ENCODE peak calls at places on chromosomes 16 and 17, in seven cellular contexts. One of them, this sample, is unnamed.

GRCh38 chr17:44807817-44808155 is 22.3 kb downstream of the GJC1 start:
- DNase-seq in gastrocnemius medialis: no peak
- DNase-seq in A549: no peak
- DNase-seq in esophagus squamous epithelium: no peak
- DNase-seq in tibial artery: no peak
- DNase-seq in upper lobe of right lung: no peak
- DNase-seq in CD8-positive, alpha-beta T cell: no peak
- DNase-seq in this sample: no peak

GRCh38 chr17:81249233-81250040 is 10.3 kb downstream of the NDUFAF8 start:
- DNase-seq in gastrocnemius medialis: no peak
- DNase-seq in A549: no peak
- DNase-seq in esophagus squamous epithelium: no peak
- DNase-seq in tibial artery: no peak
- DNase-seq in upper lobe of right lung: no peak
- DNase-seq in CD8-positive, alpha-beta T cell: no peak
- DNase-seq in this sample: no peak

GRCh38 chr17:82494236-82495055 is 25.1 kb upstream of the FOXK2 start:
- DNase-seq in gastrocnemius medialis: peak; percentile 81
- DNase-seq in A549: peak; percentile 100
- DNase-seq in esophagus squamous epithelium: peak; percentile 48
- DNase-seq in tibial artery: peak; percentile 95
- DNase-seq in upper lobe of right lung: peak; percentile 91
- DNase-seq in CD8-positive, alpha-beta T cell: peak; percentile 90
- DNase-seq in this sample: peak; percentile 91

GRCh38 chr16:3655030-3655790 is 719 bp downstream of the DNASE1 start:
- DNase-seq in gastrocnemius medialis: peak; percentile 5
- DNase-seq in A549: no peak
- DNase-seq in esophagus squamous epithelium: no peak
- DNase-seq in tibial artery: peak; percentile 65
- DNase-seq in upper lobe of right lung: peak; percentile 52
- DNase-seq in CD8-positive, alpha-beta T cell: no peak
- DNase-seq in this sample: no peak

GRCh38 chr16:67246081-67246944 is 968 bp downstream of the FHOD1 start:
- DNase-seq in gastrocnemius medialis: peak; percentile 85
- DNase-seq in A549: peak; percentile 56
- DNase-seq in esophagus squamous epithelium: no peak
- DNase-seq in tibial artery: peak; percentile 88
- DNase-seq in upper lobe of right lung: peak; percentile 97
- DNase-seq in CD8-positive, alpha-beta T cell: peak; percentile 49
- DNase-seq in this sample: peak; percentile 80

GRCh38 chr17:14296511-14296910 is 4.4 kb upstream of the HS3ST3B1 start:
- DNase-seq in gastrocnemius medialis: no peak
- DNase-seq in A549: no peak
- DNase-seq in esophagus squamous epithelium: no peak
- DNase-seq in tibial artery: no peak
- DNase-seq in upper lobe of right lung: no peak
- DNase-seq in CD8-positive, alpha-beta T cell: no peak
- DNase-seq in this sample: no peak

GRCh38 chr16:565420-566330 is 1.1 kb upstream of the NHLRC4 start:
- DNase-seq in gastrocnemius medialis: no peak
- DNase-seq in A549: no peak
- DNase-seq in esophagus squamous epithelium: no peak
- DNase-seq in tibial artery: no peak
- DNase-seq in upper lobe of right lung: no peak
- DNase-seq in CD8-positive, alpha-beta T cell: no peak
- DNase-seq in this sample: no peak

GRCh38 chr17:57486978-57487377 is 230.7 kb downstream of the MSI2 start:
- DNase-seq in gastrocnemius medialis: peak; percentile 45
- DNase-seq in A549: no peak
- DNase-seq in esophagus squamous epithelium: no peak
- DNase-seq in tibial artery: no peak
- DNase-seq in upper lobe of right lung: no peak
- DNase-seq in CD8-positive, alpha-beta T cell: no peak
- DNase-seq in this sample: no peak

GRCh38 chr17:40862985-40863733 is 3.9 kb downstream of the KRT12 start:
- DNase-seq in gastrocnemius medialis: no peak
- DNase-seq in A549: no peak
- DNase-seq in esophagus squamous epithelium: no peak
- DNase-seq in tibial artery: no peak
- DNase-seq in upper lobe of right lung: no peak
- DNase-seq in CD8-positive, alpha-beta T cell: no peak
- DNase-seq in this sample: no peak

GRCh38 chr17:53032861-53033271 is 789.9 kb upstream of the KIF2B start:
- DNase-seq in gastrocnemius medialis: peak; percentile 18
- DNase-seq in A549: no peak
- DNase-seq in esophagus squamous epithelium: no peak
- DNase-seq in tibial artery: no peak
- DNase-seq in upper lobe of right lung: no peak
- DNase-seq in CD8-positive, alpha-beta T cell: no peak
- DNase-seq in this sample: no peak

GRCh38 chr16:83305092-83305491 is 502.7 kb upstream of the HSBP1 start:
- DNase-seq in gastrocnemius medialis: no peak
- DNase-seq in A549: no peak
- DNase-seq in esophagus squamous epithelium: no peak
- DNase-seq in tibial artery: no peak
- DNase-seq in upper lobe of right lung: no peak
- DNase-seq in CD8-positive, alpha-beta T cell: no peak
- DNase-seq in this sample: peak; percentile 90

GRCh38 chr16:66681676-66682075 is 14.9 kb downstream of the CMTM4 start:
- DNase-seq in gastrocnemius medialis: no peak
- DNase-seq in A549: no peak
- DNase-seq in esophagus squamous epithelium: no peak
- DNase-seq in tibial artery: peak; percentile 19
- DNase-seq in upper lobe of right lung: no peak
- DNase-seq in CD8-positive, alpha-beta T cell: no peak
- DNase-seq in this sample: no peak

GRCh38 chr17:58109197-58109596 is 26.0 kb downstream of the DYNLL2 start:
- DNase-seq in gastrocnemius medialis: no peak
- DNase-seq in A549: no peak
- DNase-seq in esophagus squamous epithelium: no peak
- DNase-seq in tibial artery: no peak
- DNase-seq in upper lobe of right lung: no peak
- DNase-seq in CD8-positive, alpha-beta T cell: no peak
- DNase-seq in this sample: no peak

GRCh38 chr17:32265192-32265895 is at the start of gene RHBDL3:
- DNase-seq in gastrocnemius medialis: no peak
- DNase-seq in A549: peak; percentile 55
- DNase-seq in esophagus squamous epithelium: no peak
- DNase-seq in tibial artery: no peak
- DNase-seq in upper lobe of right lung: no peak
- DNase-seq in CD8-positive, alpha-beta T cell: no peak
- DNase-seq in this sample: no peak

GRCh38 chr16:31484491-31485171 is 1.7 kb downstream of the SLC5A2 start:
- DNase-seq in gastrocnemius medialis: no peak
- DNase-seq in A549: no peak
- DNase-seq in esophagus squamous epithelium: no peak
- DNase-seq in tibial artery: no peak
- DNase-seq in upper lobe of right lung: peak; percentile 93
- DNase-seq in CD8-positive, alpha-beta T cell: no peak
- DNase-seq in this sample: no peak

GRCh38 chr16:64278196-64278595 is 843.7 kb downstream of the CDH11 start:
- DNase-seq in gastrocnemius medialis: no peak
- DNase-seq in A549: no peak
- DNase-seq in esophagus squamous epithelium: no peak
- DNase-seq in tibial artery: no peak
- DNase-seq in upper lobe of right lung: no peak
- DNase-seq in CD8-positive, alpha-beta T cell: no peak
- DNase-seq in this sample: peak; percentile 29

GRCh38 chr17:48843172-48843900 is 12.5 kb downstream of the CALCOCO2 start:
- DNase-seq in gastrocnemius medialis: peak; percentile 63
- DNase-seq in A549: no peak
- DNase-seq in esophagus squamous epithelium: no peak
- DNase-seq in tibial artery: no peak
- DNase-seq in upper lobe of right lung: no peak
- DNase-seq in CD8-positive, alpha-beta T cell: no peak
- DNase-seq in this sample: peak; percentile 12

GRCh38 chr16:83248735-83249469 is 558.9 kb upstream of the HSBP1 start:
- DNase-seq in gastrocnemius medialis: no peak
- DNase-seq in A549: no peak
- DNase-seq in esophagus squamous epithelium: no peak
- DNase-seq in tibial artery: no peak
- DNase-seq in upper lobe of right lung: no peak
- DNase-seq in CD8-positive, alpha-beta T cell: no peak
- DNase-seq in this sample: no peak

GRCh38 chr17:65556014-65556909 is 5.2 kb downstream of the AXIN2 start:
- DNase-seq in gastrocnemius medialis: peak; percentile 81
- DNase-seq in A549: peak; percentile 69
- DNase-seq in esophagus squamous epithelium: no peak
- DNase-seq in tibial artery: peak; percentile 83
- DNase-seq in upper lobe of right lung: peak; percentile 95
- DNase-seq in CD8-positive, alpha-beta T cell: peak; percentile 95
- DNase-seq in this sample: peak; percentile 52

GRCh38 chr17:81254955-81255717 is 16.0 kb downstream of the NDUFAF8 start:
- DNase-seq in gastrocnemius medialis: peak; percentile 94
- DNase-seq in A549: peak; percentile 74
- DNase-seq in esophagus squamous epithelium: no peak
- DNase-seq in tibial artery: peak; percentile 89
- DNase-seq in upper lobe of right lung: peak; percentile 97
- DNase-seq in CD8-positive, alpha-beta T cell: no peak
- DNase-seq in this sample: peak; percentile 46

GRCh38 chr16:10123141-10123540 is 59.1 kb downstream of the GRIN2A start:
- DNase-seq in gastrocnemius medialis: no peak
- DNase-seq in A549: no peak
- DNase-seq in esophagus squamous epithelium: no peak
- DNase-seq in tibial artery: no peak
- DNase-seq in upper lobe of right lung: no peak
- DNase-seq in CD8-positive, alpha-beta T cell: no peak
- DNase-seq in this sample: peak; percentile 33

GRCh38 chr16:8763083-8763482 is 34.4 kb downstream of the TMEM186 start:
- DNase-seq in gastrocnemius medialis: no peak
- DNase-seq in A549: no peak
- DNase-seq in esophagus squamous epithelium: no peak
- DNase-seq in tibial artery: no peak
- DNase-seq in upper lobe of right lung: no peak
- DNase-seq in CD8-positive, alpha-beta T cell: no peak
- DNase-seq in this sample: no peak

DNA sequence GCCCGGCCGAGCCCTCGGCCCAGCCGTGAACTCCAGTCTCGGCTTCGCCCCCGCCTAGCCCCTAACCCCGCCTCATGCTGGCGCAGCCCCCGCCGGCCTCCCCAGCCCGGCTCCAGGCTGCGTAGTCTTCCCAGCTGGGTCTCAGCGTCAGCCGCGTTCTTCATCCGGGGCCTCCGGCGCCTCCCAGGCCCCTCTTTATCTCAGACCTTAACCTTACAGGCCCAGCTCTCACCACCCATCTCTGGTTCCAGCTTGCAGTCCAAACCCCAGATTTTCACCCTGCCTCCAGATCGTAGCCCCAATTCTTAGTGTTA is at the start of gene PROCA1:
- DNase-seq in gastrocnemius medialis: no peak
- DNase-seq in A549: no peak
- DNase-seq in esophagus squamous epithelium: no peak
- DNase-seq in tibial artery: no peak
- DNase-seq in upper lobe of right lung: no peak
- DNase-seq in CD8-positive, alpha-beta T cell: peak; percentile 42
- DNase-seq in this sample: no peak
- H3K27ac ChIP-seq in gastrocnemius medialis: peak within 1 kb of the TSS; percentile 82
- H3K27ac ChIP-seq in A549: peak within 1 kb of the TSS; percentile 92
- H3K27ac ChIP-seq in esophagus squamous epithelium: peak within 1 kb of the TSS; percentile 89
- H3K27ac ChIP-seq in tibial artery: peak within 1 kb of the TSS; percentile 90
- H3K27ac ChIP-seq in upper lobe of right lung: peak within 1 kb of the TSS; percentile 90
- H3K27ac ChIP-seq in CD8-positive, alpha-beta T cell: peak within 1 kb of the TSS; percentile 76
- H3K27ac ChIP-seq in this sample: peak within 1 kb of the TSS; percentile 71

GRCh38 chr17:4908301-4908700 is 5.4 kb upstream of the CHRNE start:
- DNase-seq in gastrocnemius medialis: no peak
- DNase-seq in A549: no peak
- DNase-seq in esophagus squamous epithelium: no peak
- DNase-seq in tibial artery: no peak
- DNase-seq in upper lobe of right lung: no peak
- DNase-seq in CD8-positive, alpha-beta T cell: no peak
- DNase-seq in this sample: no peak
- H3K27ac ChIP-seq in gastrocnemius medialis: peak overlapping the region; percentile 76
- H3K27ac ChIP-seq in A549: no peak overlapping the region
- H3K27ac ChIP-seq in esophagus squamous epithelium: peak overlapping the region; percentile 83
- H3K27ac ChIP-seq in tibial artery: peak overlapping the region; percentile 32
- H3K27ac ChIP-seq in upper lobe of right lung: peak overlapping the region; percentile 55
- H3K27ac ChIP-seq in CD8-positive, alpha-beta T cell: no peak overlapping the region
- H3K27ac ChIP-seq in this sample: no peak overlapping the region

GRCh38 chr17:16486373-16487250 is 5.4 kb downstream of the LRRC75A start:
- DNase-seq in gastrocnemius medialis: peak; percentile 93
- DNase-seq in A549: no peak
- DNase-seq in esophagus squamous epithelium: no peak
- DNase-seq in tibial artery: peak; percentile 85
- DNase-seq in upper lobe of right lung: peak; percentile 93
- DNase-seq in CD8-positive, alpha-beta T cell: no peak
- DNase-seq in this sample: peak; percentile 40
- H3K27ac ChIP-seq in gastrocnemius medialis: peak overlapping the region; percentile 53
- H3K27ac ChIP-seq in A549: peak overlapping the region; percentile 9
- H3K27ac ChIP-seq in esophagus squamous epithelium: peak overlapping the region; percentile 45
- H3K27ac ChIP-seq in tibial artery: peak overlapping the region; percentile 58
- H3K27ac ChIP-seq in upper lobe of right lung: no peak overlapping the region
- H3K27ac ChIP-seq in CD8-positive, alpha-beta T cell: no peak overlapping the region
- H3K27ac ChIP-seq in this sample: peak overlapping the region; percentile 12

GRCh38 chr16:54059319-54059718 is 227.3 kb downstream of the IRX3 start:
- DNase-seq in gastrocnemius medialis: no peak
- DNase-seq in A549: no peak
- DNase-seq in esophagus squamous epithelium: no peak
- DNase-seq in tibial artery: no peak
- DNase-seq in upper lobe of right lung: no peak
- DNase-seq in CD8-positive, alpha-beta T cell: no peak
- DNase-seq in this sample: no peak
- H3K27ac ChIP-seq in gastrocnemius medialis: no peak overlapping the region
- H3K27ac ChIP-seq in A549: no peak overlapping the region
- H3K27ac ChIP-seq in esophagus squamous epithelium: no peak overlapping the region
- H3K27ac ChIP-seq in tibial artery: no peak overlapping the region
- H3K27ac ChIP-seq in upper lobe of right lung: no peak overlapping the region
- H3K27ac ChIP-seq in CD8-positive, alpha-beta T cell: no peak overlapping the region
- H3K27ac ChIP-seq in this sample: no peak overlapping the region

DNA sequence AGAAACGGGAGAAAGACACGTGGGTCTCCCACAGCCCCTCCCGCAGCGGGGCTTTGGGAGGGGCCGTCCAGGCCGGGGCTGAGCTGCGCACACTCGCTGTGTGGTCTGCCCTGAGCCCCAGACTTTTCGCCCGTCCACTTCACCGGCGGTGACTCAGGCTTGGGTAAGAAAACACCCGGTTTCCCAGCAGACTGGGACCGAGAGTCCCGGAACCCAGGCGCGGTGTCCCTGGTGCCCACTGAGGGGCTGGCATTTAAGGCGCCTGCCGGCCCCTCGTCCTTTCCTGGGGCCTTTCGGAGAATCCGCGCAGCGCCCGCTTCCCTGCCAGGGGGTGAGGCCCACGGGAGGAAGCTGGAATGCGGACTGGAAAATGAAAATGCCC is 100.4 kb downstream of the C16orf95 start:
- DNase-seq in gastrocnemius medialis: no peak
- DNase-seq in A549: no peak
- DNase-seq in esophagus squamous epithelium: no peak
- DNase-seq in tibial artery: peak; percentile 74
- DNase-seq in upper lobe of right lung: peak; percentile 88
- DNase-seq in CD8-positive, alpha-beta T cell: no peak
- DNase-seq in this sample: peak; percentile 43
- H3K27ac ChIP-seq in gastrocnemius medialis: no peak overlapping the region
- H3K27ac ChIP-seq in A549: no peak overlapping the region
- H3K27ac ChIP-seq in esophagus squamous epithelium: no peak overlapping the region
- H3K27ac ChIP-seq in tibial artery: peak overlapping the region; percentile 48
- H3K27ac ChIP-seq in upper lobe of right lung: peak overlapping the region; percentile 79
- H3K27ac ChIP-seq in CD8-positive, alpha-beta T cell: no peak overlapping the region
- H3K27ac ChIP-seq in this sample: peak overlapping the region; percentile 40

DNA sequence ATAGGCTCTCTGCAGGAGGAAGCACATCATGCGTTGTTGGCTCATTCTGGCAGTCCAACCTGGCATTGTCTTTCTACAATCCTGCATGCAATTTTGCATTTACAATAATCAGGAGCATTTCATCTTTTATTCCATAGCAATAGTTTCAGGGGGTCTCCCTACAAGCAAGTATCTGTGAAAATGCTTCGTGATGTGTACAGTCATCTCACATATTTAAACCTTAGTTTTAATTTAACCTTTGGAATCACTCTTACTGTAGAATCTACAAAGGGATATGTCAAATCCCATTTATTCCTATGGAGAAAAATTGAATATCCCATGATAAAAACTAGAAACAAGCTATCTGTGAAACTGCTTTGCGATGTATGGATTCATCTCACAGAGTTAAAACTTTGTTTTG is 112.0 kb upstream of the WSB1 start:
- DNase-seq in gastrocnemius medialis: no peak
- DNase-seq in A549: no peak
- DNase-seq in esophagus squamous epithelium: no peak
- DNase-seq in tibial artery: no peak
- DNase-seq in upper lobe of right lung: no peak
- DNase-seq in CD8-positive, alpha-beta T cell: no peak
- DNase-seq in this sample: no peak
- H3K27ac ChIP-seq in gastrocnemius medialis: no peak overlapping the region
- H3K27ac ChIP-seq in A549: no peak overlapping the region
- H3K27ac ChIP-seq in esophagus squamous epithelium: no peak overlapping the region
- H3K27ac ChIP-seq in tibial artery: no peak overlapping the region
- H3K27ac ChIP-seq in upper lobe of right lung: no peak overlapping the region
- H3K27ac ChIP-seq in CD8-positive, alpha-beta T cell: no peak overlapping the region
- H3K27ac ChIP-seq in this sample: no peak overlapping the region

This sample was measured in brain microvascular endothelial cell.